ENCODE peak calls at places on chromosomes 16 and 17, in eight cellular contexts. One of them, this sample, is unnamed.

GRCh38 chr17:68514809-68515208 is 2.6 kb downstream of the PRKAR1A start:
- DNase-seq in AG04450: no peak
- DNase-seq in psoas muscle: no peak
- DNase-seq in bronchial epithelial cell: peak
- DNase-seq in colonic mucosa: no peak
- DNase-seq in CD8-positive, alpha-beta memory T cell: no peak
- DNase-seq in adipocyte: peak
- DNase-seq in AG10803: peak
- DNase-seq in this sample: peak

GRCh38 chr16:53090591-53091507 is 36.1 kb downstream of the CHD9 start:
- DNase-seq in AG04450: peak
- DNase-seq in psoas muscle: peak
- DNase-seq in bronchial epithelial cell: no peak
- DNase-seq in colonic mucosa: peak
- DNase-seq in CD8-positive, alpha-beta memory T cell: no peak
- DNase-seq in adipocyte: peak
- DNase-seq in AG10803: peak
- DNase-seq in this sample: peak

GRCh38 chr17:40822132-40822812 is at the start of gene KRT10:
- DNase-seq in AG04450: no peak
- DNase-seq in psoas muscle: no peak
- DNase-seq in bronchial epithelial cell: no peak
- DNase-seq in colonic mucosa: no peak
- DNase-seq in CD8-positive, alpha-beta memory T cell: no peak
- DNase-seq in adipocyte: no peak
- DNase-seq in AG10803: no peak
- DNase-seq in this sample: no peak

GRCh38 chr16:4523686-4524085 is 14.9 kb downstream of the CDIP1 start:
- DNase-seq in AG04450: no peak
- DNase-seq in psoas muscle: no peak
- DNase-seq in bronchial epithelial cell: no peak
- DNase-seq in colonic mucosa: no peak
- DNase-seq in CD8-positive, alpha-beta memory T cell: no peak
- DNase-seq in adipocyte: no peak
- DNase-seq in AG10803: no peak
- DNase-seq in this sample: no peak

GRCh38 chr16:10314317-10314716 is 71.5 kb upstream of the ATF7IP2 start:
- DNase-seq in AG04450: no peak
- DNase-seq in psoas muscle: no peak
- DNase-seq in bronchial epithelial cell: no peak
- DNase-seq in colonic mucosa: no peak
- DNase-seq in CD8-positive, alpha-beta memory T cell: no peak
- DNase-seq in adipocyte: no peak
- DNase-seq in AG10803: no peak
- DNase-seq in this sample: no peak

GRCh38 chr16:57871457-57871856 is 69.2 kb upstream of the KIFC3 start:
- DNase-seq in AG04450: no peak
- DNase-seq in psoas muscle: no peak
- DNase-seq in bronchial epithelial cell: peak
- DNase-seq in colonic mucosa: no peak
- DNase-seq in CD8-positive, alpha-beta memory T cell: no peak
- DNase-seq in adipocyte: peak
- DNase-seq in AG10803: peak
- DNase-seq in this sample: peak

GRCh38 chr16:55567382-55567781 is 898 bp downstream of the CAPNS2 start:
- DNase-seq in AG04450: no peak
- DNase-seq in psoas muscle: no peak
- DNase-seq in bronchial epithelial cell: peak
- DNase-seq in colonic mucosa: no peak
- DNase-seq in CD8-positive, alpha-beta memory T cell: no peak
- DNase-seq in adipocyte: peak
- DNase-seq in AG10803: peak
- DNase-seq in this sample: peak

GRCh38 chr17:46962374-46962790 is 16.7 kb downstream of the RPRML start:
- DNase-seq in AG04450: peak
- DNase-seq in psoas muscle: no peak
- DNase-seq in bronchial epithelial cell: peak
- DNase-seq in colonic mucosa: no peak
- DNase-seq in CD8-positive, alpha-beta memory T cell: no peak
- DNase-seq in adipocyte: peak
- DNase-seq in AG10803: peak
- DNase-seq in this sample: peak

GRCh38 chr17:67054608-67055007 is 10.3 kb downstream of the CACNG1 start:
- DNase-seq in AG04450: no peak
- DNase-seq in psoas muscle: no peak
- DNase-seq in bronchial epithelial cell: no peak
- DNase-seq in colonic mucosa: no peak
- DNase-seq in CD8-positive, alpha-beta memory T cell: no peak
- DNase-seq in adipocyte: no peak
- DNase-seq in AG10803: no peak
- DNase-seq in this sample: no peak

GRCh38 chr17:67052720-67053437 is 8.5 kb downstream of the CACNG1 start:
- DNase-seq in AG04450: no peak
- DNase-seq in psoas muscle: no peak
- DNase-seq in bronchial epithelial cell: no peak
- DNase-seq in colonic mucosa: peak
- DNase-seq in CD8-positive, alpha-beta memory T cell: no peak
- DNase-seq in adipocyte: no peak
- DNase-seq in AG10803: no peak
- DNase-seq in this sample: no peak

GRCh38 chr17:67053438-67054000 is 9.2 kb downstream of the CACNG1 start:
- DNase-seq in AG04450: no peak
- DNase-seq in psoas muscle: no peak
- DNase-seq in bronchial epithelial cell: no peak
- DNase-seq in colonic mucosa: no peak
- DNase-seq in CD8-positive, alpha-beta memory T cell: no peak
- DNase-seq in adipocyte: no peak
- DNase-seq in AG10803: no peak
- DNase-seq in this sample: no peak

GRCh38 chr17:67055041-67055443 is 10.7 kb downstream of the CACNG1 start:
- DNase-seq in AG04450: no peak
- DNase-seq in psoas muscle: no peak
- DNase-seq in bronchial epithelial cell: no peak
- DNase-seq in colonic mucosa: no peak
- DNase-seq in CD8-positive, alpha-beta memory T cell: no peak
- DNase-seq in adipocyte: no peak
- DNase-seq in AG10803: no peak
- DNase-seq in this sample: no peak

GRCh38 chr17:67054011-67054591 is 9.7 kb downstream of the CACNG1 start:
- DNase-seq in AG04450: no peak
- DNase-seq in psoas muscle: no peak
- DNase-seq in bronchial epithelial cell: no peak
- DNase-seq in colonic mucosa: no peak
- DNase-seq in CD8-positive, alpha-beta memory T cell: no peak
- DNase-seq in adipocyte: no peak
- DNase-seq in AG10803: no peak
- DNase-seq in this sample: no peak
- H3K4me3 ChIP-seq in AG04450: no peak
- H3K4me3 ChIP-seq in psoas muscle: no peak
- H3K4me3 ChIP-seq in bronchial epithelial cell: no peak
- H3K4me3 ChIP-seq in colonic mucosa: no peak
- H3K4me3 ChIP-seq in CD8-positive, alpha-beta memory T cell: no peak
- H3K4me3 ChIP-seq in adipocyte: no peak
- H3K4me3 ChIP-seq in AG10803: no peak
- H3K4me3 ChIP-seq in this sample: no peak

GRCh38 chr17:8799001-8799850 is at the start of gene MFSD6L:
- DNase-seq in AG04450: no peak
- DNase-seq in psoas muscle: no peak
- DNase-seq in bronchial epithelial cell: no peak
- DNase-seq in colonic mucosa: peak
- DNase-seq in CD8-positive, alpha-beta memory T cell: no peak
- DNase-seq in adipocyte: no peak
- DNase-seq in AG10803: no peak
- DNase-seq in this sample: no peak

GRCh38 chr17:8797621-8798175 is 1.5 kb downstream of the MFSD6L start:
- DNase-seq in AG04450: no peak
- DNase-seq in psoas muscle: no peak
- DNase-seq in bronchial epithelial cell: no peak
- DNase-seq in colonic mucosa: no peak
- DNase-seq in CD8-positive, alpha-beta memory T cell: no peak
- DNase-seq in adipocyte: no peak
- DNase-seq in AG10803: no peak
- DNase-seq in this sample: no peak

GRCh38 chr17:8799851-8800212 is 667 bp upstream of the MFSD6L start:
- DNase-seq in AG04450: no peak
- DNase-seq in psoas muscle: no peak
- DNase-seq in bronchial epithelial cell: no peak
- DNase-seq in colonic mucosa: no peak
- DNase-seq in CD8-positive, alpha-beta memory T cell: no peak
- DNase-seq in adipocyte: no peak
- DNase-seq in AG10803: no peak
- DNase-seq in this sample: no peak

GRCh38 chr17:8800656-8801055 is 1.5 kb upstream of the MFSD6L start:
- DNase-seq in AG04450: no peak
- DNase-seq in psoas muscle: no peak
- DNase-seq in bronchial epithelial cell: no peak
- DNase-seq in colonic mucosa: no peak
- DNase-seq in CD8-positive, alpha-beta memory T cell: no peak
- DNase-seq in adipocyte: no peak
- DNase-seq in AG10803: no peak
- DNase-seq in this sample: no peak

DNA sequence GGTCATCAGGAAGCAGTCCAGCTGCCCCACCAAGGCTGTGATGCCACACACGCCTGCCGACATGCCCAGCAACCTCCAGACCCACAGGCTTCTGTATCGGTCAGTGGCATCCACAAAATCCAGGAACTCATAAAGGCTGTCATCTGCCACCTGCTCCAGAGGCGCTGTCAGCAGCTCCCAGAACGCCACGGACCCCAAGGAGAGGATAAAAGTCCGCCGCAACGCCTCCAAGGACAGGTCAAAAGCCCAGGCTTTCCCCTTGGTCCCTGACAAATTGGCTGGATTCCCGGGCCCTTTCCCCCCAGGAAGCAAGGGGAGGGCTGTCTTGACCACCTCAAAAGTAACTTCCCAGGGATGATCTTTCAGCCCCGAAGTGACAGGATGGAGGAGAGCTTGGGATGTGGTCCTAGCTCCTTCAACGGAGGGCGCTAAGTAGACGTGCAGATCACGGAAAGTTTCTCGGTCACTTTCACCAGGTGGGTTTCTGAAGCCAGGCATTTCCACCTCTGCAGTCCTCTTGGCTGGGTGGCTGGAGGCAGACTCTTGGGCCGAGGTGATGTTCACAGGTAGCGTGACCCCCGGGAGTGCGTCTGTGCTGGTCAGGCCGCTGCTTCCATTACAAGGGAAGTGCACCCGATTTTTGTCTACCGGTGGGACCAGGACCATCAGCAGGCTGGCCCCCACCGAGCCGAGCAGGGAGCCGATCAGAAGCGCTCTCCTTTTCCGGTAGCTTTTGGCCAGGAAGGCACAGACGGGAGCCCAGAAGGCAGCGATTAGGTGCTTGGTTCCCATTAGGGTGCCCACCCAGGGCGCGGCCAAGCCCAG is 777 bp downstream of the MFSD6L start:
- DNase-seq in AG04450: no peak
- DNase-seq in psoas muscle: no peak
- DNase-seq in bronchial epithelial cell: no peak
- DNase-seq in colonic mucosa: peak
- DNase-seq in CD8-positive, alpha-beta memory T cell: no peak
- DNase-seq in adipocyte: no peak
- DNase-seq in AG10803: no peak
- DNase-seq in this sample: no peak
- H3K4me3 ChIP-seq in AG04450: no peak
- H3K4me3 ChIP-seq in psoas muscle: no peak
- H3K4me3 ChIP-seq in bronchial epithelial cell: no peak
- H3K4me3 ChIP-seq in colonic mucosa: peak
- H3K4me3 ChIP-seq in CD8-positive, alpha-beta memory T cell: no peak
- H3K4me3 ChIP-seq in adipocyte: no peak
- H3K4me3 ChIP-seq in AG10803: no peak
- H3K4me3 ChIP-seq in this sample: no peak

DNA sequence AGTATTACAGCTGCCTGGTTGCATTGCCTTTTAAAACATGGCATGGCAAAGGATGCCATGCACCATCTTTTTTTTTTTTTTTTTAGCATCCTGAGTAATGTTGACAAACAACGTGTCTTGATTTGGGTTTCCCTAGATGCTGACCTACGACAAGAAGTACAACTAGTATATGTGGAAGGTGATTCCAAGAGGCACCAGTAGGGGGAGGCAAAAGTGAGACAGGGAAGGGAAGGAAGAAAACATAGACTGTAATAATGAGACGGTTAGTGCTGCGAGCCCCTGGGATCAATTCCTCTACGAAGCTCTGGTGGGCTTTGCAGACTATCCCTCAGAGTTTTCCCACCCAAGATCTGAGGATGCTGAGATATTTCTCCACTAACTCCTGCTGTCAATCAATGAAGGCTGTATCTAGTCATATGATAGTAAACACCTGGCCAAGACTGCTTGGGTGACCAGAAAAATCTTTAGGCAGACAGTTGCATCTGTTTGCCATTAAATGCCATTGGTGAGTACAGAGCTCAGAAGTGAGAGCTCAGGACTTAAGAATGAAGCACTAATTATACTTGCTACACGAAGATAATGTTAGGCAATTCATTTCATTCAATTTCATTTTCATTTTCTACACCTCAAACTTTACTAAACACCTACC is 458.6 kb upstream of the GOT2 start:
- DNase-seq in AG04450: no peak
- DNase-seq in psoas muscle: no peak
- DNase-seq in bronchial epithelial cell: no peak
- DNase-seq in colonic mucosa: peak
- DNase-seq in CD8-positive, alpha-beta memory T cell: no peak
- DNase-seq in adipocyte: peak
- DNase-seq in AG10803: peak
- DNase-seq in this sample: no peak
- H3K4me3 ChIP-seq in AG04450: no peak
- H3K4me3 ChIP-seq in psoas muscle: no peak
- H3K4me3 ChIP-seq in bronchial epithelial cell: no peak
- H3K4me3 ChIP-seq in colonic mucosa: no peak
- H3K4me3 ChIP-seq in CD8-positive, alpha-beta memory T cell: no peak
- H3K4me3 ChIP-seq in adipocyte: no peak
- H3K4me3 ChIP-seq in AG10803: no peak
- H3K4me3 ChIP-seq in this sample: no peak

GRCh38 chr16:2237076-2237551 is 870 bp downstream of the DNASE1L2 start:
- DNase-seq in AG04450: no peak
- DNase-seq in psoas muscle: no peak
- DNase-seq in bronchial epithelial cell: no peak
- DNase-seq in colonic mucosa: no peak
- DNase-seq in CD8-positive, alpha-beta memory T cell: no peak
- DNase-seq in adipocyte: no peak
- DNase-seq in AG10803: no peak
- DNase-seq in this sample: no peak

GRCh38 chr16:2235234-2235651 is 1.0 kb upstream of the DNASE1L2 start:
- DNase-seq in AG04450: no peak
- DNase-seq in psoas muscle: no peak
- DNase-seq in bronchial epithelial cell: no peak
- DNase-seq in colonic mucosa: no peak
- DNase-seq in CD8-positive, alpha-beta memory T cell: no peak
- DNase-seq in adipocyte: no peak
- DNase-seq in AG10803: no peak
- DNase-seq in this sample: no peak

GRCh38 chr16:2234813-2235170 is 1.5 kb upstream of the DNASE1L2 start:
- DNase-seq in AG04450: no peak
- DNase-seq in psoas muscle: no peak
- DNase-seq in bronchial epithelial cell: no peak
- DNase-seq in colonic mucosa: no peak
- DNase-seq in CD8-positive, alpha-beta memory T cell: no peak
- DNase-seq in adipocyte: no peak
- DNase-seq in AG10803: no peak
- DNase-seq in this sample: no peak

GRCh38 chr16:2236362-2237075 is at the start of gene DNASE1L2:
- DNase-seq in AG04450: no peak
- DNase-seq in psoas muscle: no peak
- DNase-seq in bronchial epithelial cell: no peak
- DNase-seq in colonic mucosa: peak
- DNase-seq in CD8-positive, alpha-beta memory T cell: no peak
- DNase-seq in adipocyte: peak
- DNase-seq in AG10803: no peak
- DNase-seq in this sample: no peak

GRCh38 chr16:2235695-2236361 is 416 bp upstream of the DNASE1L2 start:
- DNase-seq in AG04450: no peak
- DNase-seq in psoas muscle: no peak
- DNase-seq in bronchial epithelial cell: no peak
- DNase-seq in colonic mucosa: no peak
- DNase-seq in CD8-positive, alpha-beta memory T cell: no peak
- DNase-seq in adipocyte: no peak
- DNase-seq in AG10803: no peak
- DNase-seq in this sample: no peak
- H3K4me3 ChIP-seq in AG04450: no peak
- H3K4me3 ChIP-seq in psoas muscle: no peak
- H3K4me3 ChIP-seq in bronchial epithelial cell: no peak
- H3K4me3 ChIP-seq in colonic mucosa: no peak
- H3K4me3 ChIP-seq in CD8-positive, alpha-beta memory T cell: no peak
- H3K4me3 ChIP-seq in adipocyte: no peak
- H3K4me3 ChIP-seq in AG10803: no peak
- H3K4me3 ChIP-seq in this sample: no peak